ENCODE peak calls at places on chromosomes 13 and 19, in five cellular contexts. K, J, V, O and W are unnamed samples.

GRCh38 chr19:18287836-18288772 is 6.7 kb upstream of the JUND start:
- DNase-seq in K (no peak), V (no peak), J (no peak), O (no peak), W (no peak)

GRCh38 chr19:8515317-8515716 is 1.4 kb upstream of the ZNF414 start:
- DNase-seq in K (peak), O (no peak), V (peak), J (peak), W (no peak)

GRCh38 chr19:40224342-40225148 is 1.9 kb downstream of the CCNP start:
- DNase-seq in O (no peak), J (no peak), K (no peak), V (no peak), W (peak)

GRCh38 chr13:48043789-48044503 is 6.4 kb downstream of the NUDT15 start:
- DNase-seq in K (no peak), O (no peak), J (no peak), V (no peak), W (no peak)

GRCh38 chr19:42272989-42273406 is 3.9 kb downstream of the CIC start:
- DNase-seq in V (no peak), K (no peak), J (no peak), O (no peak), W (no peak)

GRCh38 chr19:934865-935422 is 9.1 kb downstream of the ARID3A start:
- DNase-seq in V (no peak), K (no peak), J (no peak), O (peak), W (no peak)

GRCh38 chr13:113837554-113838355 is 26.1 kb downstream of the GAS6 start:
- DNase-seq in O (peak), J (no peak), V (no peak), K (no peak), W (peak)

GRCh38 chr19:39927076-39927475 is 7.4 kb downstream of the FCGBP start:
- DNase-seq in V (no peak), J (no peak), O (no peak), K (peak), W (no peak)

GRCh38 chr19:45125975-45126493 is 33.1 kb downstream of the PPP1R37 start:
- DNase-seq in O (no peak), J (peak), K (peak), V (peak), W (peak)

GRCh38 chr19:49119411-49120324 is at the start of gene PPFIA3:
- DNase-seq in J (no peak), O (no peak), K (peak), V (no peak), W (peak)

GRCh38 chr19:3135961-3136683 is at the start of gene GNA15:
- DNase-seq in K (no peak), V (no peak), J (no peak), O (no peak), W (no peak)

GRCh38 chr13:99968521-99969367 is 2.8 kb downstream of the ZIC5 start:
- DNase-seq in J (no peak), O (no peak), V (no peak), K (peak), W (no peak)

GRCh38 chr19:41928221-41928683 is at the start of gene ERFL:
- DNase-seq in K (no peak), V (peak), J (no peak), O (no peak), W (peak)

GRCh38 chr19:3983936-3984583 is 1.2 kb downstream of the EEF2 start:
- DNase-seq in O (no peak), J (no peak), V (no peak), K (peak), W (peak)

GRCh38 chr19:53190253-53190652 is 2.9 kb downstream of the ZNF665 start:
- DNase-seq in J (no peak), V (no peak), O (no peak), K (no peak), W (no peak)

GRCh38 chr13:27556109-27556508 is 64.2 kb downstream of the LNX2 start:
- DNase-seq in K (no peak), V (no peak), O (no peak), J (no peak), W (no peak)

GRCh38 chr19:29771708-29772415 is 39.9 kb upstream of the CCNE1 start:
- DNase-seq in K (peak), O (no peak), J (no peak), V (no peak), W (peak)

GRCh38 chr19:43504426-43505185 is at the start of gene PHLDB3:
- DNase-seq in O (no peak), V (peak), K (no peak), J (no peak), W (peak)

GRCh38 chr19:35267818-35268545 is 780 bp upstream of the USF2 start:
- DNase-seq in K (peak), O (no peak), J (peak), V (peak), W (peak)

GRCh38 chr13:96898212-96898611 is 96.1 kb downstream of the OXGR1 start:
- DNase-seq in O (no peak), K (no peak), J (no peak), V (no peak), W (no peak)

GRCh38 chr19:11479470-11480080 is 1.3 kb downstream of the ELAVL3 start:
- DNase-seq in V (no peak), K (no peak), O (no peak), J (no peak), W (peak)

GRCh38 chr19:38736036-38736412 is 8.2 kb downstream of the CAPN12 start:
- DNase-seq in V (peak), J (peak), K (peak), O (no peak), W (peak)

GRCh38 chr19:40510526-40511115 is 43.8 kb downstream of the SPTBN4 start:
- DNase-seq in O (no peak), J (no peak), V (no peak), K (no peak), W (no peak)

GRCh38 chr19:34253711-34254551 is 423 bp upstream of the GARRE1 start:
- DNase-seq in K (peak), J (no peak), O (no peak), V (peak), W (peak)

GRCh38 chr13:95713651-95714050 is 36.7 kb downstream of the DNAJC3 start:
- DNase-seq in K (no peak), J (no peak), V (no peak), O (no peak), W (no peak)

GRCh38 chr19:15673176-15673654 is 328 bp downstream of the CYP4F12 start:
- DNase-seq in K (no peak), J (no peak), V (no peak), O (no peak), W (peak)

GRCh38 chr13:50990540-50991506 is 81.2 kb downstream of the RNASEH2B start:
- DNase-seq in V (no peak), J (no peak), O (no peak), K (no peak), W (no peak)

GRCh38 chr19:14661372-14661924 is 13.2 kb downstream of the ADGRE3 start:
- DNase-seq in K (no peak), O (no peak), V (no peak), J (no peak), W (no peak)

GRCh38 chr19:9128171-9128570 is 1.4 kb upstream of the OR7G3 start:
- DNase-seq in O (no peak), K (no peak), V (no peak), J (no peak), W (no peak)

GRCh38 chr19:2355168-2356035 is 4.7 kb upstream of the TMPRSS9 start:
- DNase-seq in O (no peak), V (no peak), J (no peak), K (no peak), W (no peak)

GRCh38 chr19:10871711-10872550 is 578 bp downstream of the CARM1 start:
- DNase-seq in O (no peak), V (peak), J (peak), K (peak), W (peak)

GRCh38 chr19:35341565-35342225 is 6.0 kb upstream of the FFAR1 start:
- DNase-seq in V (no peak), O (no peak), K (no peak), J (no peak), W (no peak)

GRCh38 chr13:64130170-64130569 is 2714.5 kb upstream of the PCDH20 start:
- DNase-seq in K (no peak), V (no peak), J (no peak), O (no peak), W (no peak)

GRCh38 chr13:81171065-81171647 is 830.2 kb upstream of the SPRY2 start:
- DNase-seq in J (no peak), V (no peak), O (no peak), K (no peak), W (no peak)

GRCh38 chr13:24083722-24084421 is 76.6 kb upstream of the SPATA13 start:
- DNase-seq in J (no peak), V (no peak), K (no peak), O (no peak), W (no peak)

GRCh38 chr13:98041081-98041820 is 87.8 kb downstream of the IPO5 start:
- DNase-seq in K (no peak), V (no peak), J (no peak), O (no peak), W (no peak)